ENCODE peak calls at places on chromosomes 5 and 9, in eight cellular contexts. W is effector CD4-positive, alpha-beta T cell; M is smooth muscle cell of the brain vasculature; I is substantia nigra; B is T-helper 9 cell; A is left colon; P is NCI-H460; N is Right ventricle myocardium superior. H is an unnamed sample.

GRCh38 chr5:67453526-67453925 is 256.9 kb upstream of the CD180 start:
- DNase-seq in W (no peak), M (peak; percentile 7), I (no peak), B (no peak), A (no peak), P (no peak), N (no peak), H (no peak)

GRCh38 chr9:124284237-124284831 is 26.6 kb downstream of the NEK6 start:
- DNase-seq in W (no peak), M (no peak), I (no peak), B (no peak), A (no peak), P (no peak), N (peak; percentile 74), H (no peak)

GRCh38 chr9:70421272-70422180 is 7.1 kb upstream of the KLF9 start:
- DNase-seq in W (peak; percentile 45), M (no peak), I (peak; percentile 36), B (peak; percentile 25), A (peak; percentile 31), P (no peak), N (no peak), H (no peak)

GRCh38 chr5:54159837-54160215 is 150.5 kb downstream of the ARL15 start:
- DNase-seq in W (no peak), M (no peak), I (no peak), B (no peak), A (no peak), P (no peak), N (no peak), H (no peak)

GRCh38 chr9:37966443-37967271 is 62.7 kb upstream of the SLC25A51 start:
- DNase-seq in W (no peak), M (no peak), I (no peak), B (no peak), A (no peak), P (no peak), N (no peak), H (no peak)

GRCh38 chr5:59164041-59164830 is 581.4 kb downstream of the RAB3C start:
- DNase-seq in W (no peak), M (no peak), I (no peak), B (no peak), A (no peak), P (no peak), N (no peak), H (no peak)

GRCh38 chr5:162496080-162496808 is 428.7 kb downstream of the GABRG2 start:
- DNase-seq in W (no peak), M (no peak), I (no peak), B (no peak), A (no peak), P (no peak), N (no peak), H (no peak)

GRCh38 chr5:57243286-57244137 is 69.7 kb downstream of the GPBP1 start:
- DNase-seq in W (no peak), M (no peak), I (no peak), B (no peak), A (peak; percentile 25), P (no peak), N (no peak), H (no peak)

GRCh38 chr9:20028192-20028848 is 239.5 kb upstream of the SLC24A2 start:
- DNase-seq in W (no peak), M (no peak), I (no peak), B (no peak), A (no peak), P (no peak), N (no peak), H (no peak)

GRCh38 chr5:125480901-125481300 is 734.5 kb upstream of the ZNF608 start:
- DNase-seq in W (no peak), M (no peak), I (no peak), B (no peak), A (no peak), P (no peak), N (no peak), H (no peak)

GRCh38 chr5:29518176-29518575 is 1675.3 kb upstream of the CDH6 start:
- DNase-seq in W (no peak), M (no peak), I (no peak), B (no peak), A (no peak), P (no peak), N (no peak), H (no peak)

GRCh38 chr5:112059601-112060135 is 302.7 kb upstream of the NREP start:
- DNase-seq in W (no peak), M (no peak), I (no peak), B (no peak), A (no peak), P (no peak), N (no peak), H (no peak)

GRCh38 chr9:97633859-97634485 is 351 bp downstream of the NCBP1 start:
- DNase-seq in W (peak; percentile 12), M (no peak), I (no peak), B (no peak), A (no peak), P (no peak), N (no peak), H (no peak)

GRCh38 chr5:59542841-59543825 is 350.4 kb downstream of the PDE4D start:
- DNase-seq in W (no peak), M (peak; percentile 37), I (peak; percentile 17), B (no peak), A (peak; percentile 20), P (no peak), N (peak; percentile 53), H (no peak)

GRCh38 chr5:76715734-76716455 is at the start of gene F2R:
- DNase-seq in W (peak; percentile 24), M (no peak), I (no peak), B (peak; percentile 57), A (peak; percentile 67), P (peak; percentile 17), N (peak; percentile 75), H (no peak)

GRCh38 chr5:66362676-66363075 is 218.6 kb downstream of the SREK1 start:
- DNase-seq in W (no peak), M (no peak), I (no peak), B (no peak), A (no peak), P (no peak), N (no peak), H (no peak)

GRCh38 chr5:119315516-119315949 is 40.3 kb upstream of the TNFAIP8 start:
- DNase-seq in W (peak; percentile 34), M (no peak), I (no peak), B (no peak), A (no peak), P (peak; percentile 51), N (no peak), H (no peak)

GRCh38 chr5:176798094-176798876 is 12.1 kb upstream of the UNC5A start:
- DNase-seq in W (no peak), M (no peak), I (no peak), B (no peak), A (no peak), P (no peak), N (no peak), H (no peak)

GRCh38 chr5:138914338-138914737 is 39.2 kb upstream of the LRRTM2 start:
- DNase-seq in W (no peak), M (no peak), I (no peak), B (no peak), A (no peak), P (no peak), N (no peak), H (no peak)

GRCh38 chr5:179267071-179267670 is 78.1 kb downstream of the ADAMTS2 start:
- DNase-seq in W (no peak), M (no peak), I (no peak), B (no peak), A (no peak), P (no peak), N (peak; percentile 43), H (no peak)

GRCh38 chr9:136850866-136851775 is 1.0 kb upstream of the MAMDC4 start:
- DNase-seq in W (no peak), M (no peak), I (no peak), B (no peak), A (peak; percentile 18), P (no peak), N (no peak), H (no peak)

GRCh38 chr5:368162-369084 is 46.9 kb downstream of the AHRR start:
- DNase-seq in W (no peak), M (no peak), I (no peak), B (no peak), A (no peak), P (no peak), N (no peak), H (peak; percentile 58)

GRCh38 chr5:74192606-74193299 is 447.8 kb downstream of the ENC1 start:
- DNase-seq in W (no peak), M (no peak), I (no peak), B (no peak), A (no peak), P (no peak), N (no peak), H (no peak)

GRCh38 chr9:97299809-97300414 is 7.5 kb upstream of the CCDC180 start:
- DNase-seq in W (no peak), M (no peak), I (no peak), B (no peak), A (no peak), P (no peak), N (no peak), H (no peak)

GRCh38 chr5:41418220-41419031 is 92.0 kb downstream of the PLCXD3 start:
- DNase-seq in W (no peak), M (no peak), I (no peak), B (no peak), A (no peak), P (no peak), N (no peak), H (no peak)

GRCh38 chr9:72858089-72858912 is 94.6 kb downstream of the ALDH1A1 start:
- DNase-seq in W (no peak), M (no peak), I (no peak), B (no peak), A (no peak), P (peak; percentile 74), N (no peak), H (no peak)

GRCh38 chr9:21788752-21789151 is 13.7 kb upstream of the MTAP start:
- DNase-seq in W (no peak), M (no peak), I (no peak), B (no peak), A (no peak), P (no peak), N (no peak), H (no peak)

GRCh38 chr5:89053547-89053946 is 170.6 kb upstream of the MEF2C start:
- DNase-seq in W (no peak), M (no peak), I (no peak), B (no peak), A (no peak), P (no peak), N (no peak), H (no peak)

GRCh38 chr9:35096035-35096849 is at the start of gene PIGO:
- DNase-seq in W (peak; percentile 86), M (peak; percentile 57), I (peak; percentile 62), B (peak; percentile 84), A (peak; percentile 95), P (peak; percentile 71), N (peak; percentile 95), H (peak; percentile 70)

GRCh38 chr5:31638748-31639418 is at the start of gene PDZD2:
- DNase-seq in W (peak; percentile 56), M (peak; percentile 13), I (peak; percentile 68), B (peak; percentile 57), A (peak; percentile 55), P (peak; percentile 53), N (peak; percentile 89), H (no peak)

H was measured in CMK.